ENCODE peak calls at places on chromosomes 12 and 14, in eight cellular contexts. Y, C, J, R, N, K, G and E are unnamed samples.

GRCh38 chr14:70289138-70289537 is 70.3 kb downstream of the COX16 start:
- DNase-seq in K (no peak), J (no peak), G (no peak), C (no peak), N (no peak), R (no peak), Y (no peak), E (peak)

GRCh38 chr12:1527789-1528188 is 66.6 kb downstream of the FBXL14 start:
- DNase-seq in J (no peak), N (no peak), R (no peak), C (no peak), G (no peak), Y (no peak), K (no peak), E (no peak)

GRCh38 chr12:23066095-23066494 is 441.1 kb downstream of the ETNK1 start:
- DNase-seq in K (no peak), G (no peak), C (no peak), Y (no peak), J (no peak), R (no peak), N (no peak), E (no peak)

GRCh38 chr12:6231359-6232268 is 31.4 kb downstream of the CD9 start:
- DNase-seq in G (no peak), R (no peak), Y (no peak), J (no peak), N (no peak), C (no peak), K (no peak), E (no peak)

GRCh38 chr12:53054112-53054878 is 4.4 kb downstream of the TNS2 start:
- DNase-seq in K (peak), R (peak), Y (no peak), C (peak), J (peak), N (peak), G (peak), E (peak)

GRCh38 chr12:55932546-55932919 is 1.6 kb downstream of the DGKA start:
- DNase-seq in C (no peak), K (no peak), G (no peak), J (peak), R (no peak), Y (no peak), N (no peak), E (no peak)

GRCh38 chr14:79528843-79529405 is 682.4 kb downstream of the DIO2 start:
- DNase-seq in G (no peak), J (no peak), K (no peak), R (no peak), Y (no peak), N (no peak), C (no peak), E (no peak)

GRCh38 chr12:22082190-22082701 is 36.2 kb downstream of the CMAS start:
- DNase-seq in Y (no peak), N (no peak), C (no peak), R (peak), G (no peak), K (no peak), J (no peak), E (no peak)

GRCh38 chr12:29317556-29318363 is 63.2 kb downstream of the ERGIC2 start:
- DNase-seq in Y (peak), G (peak), C (peak), R (peak), K (no peak), N (no peak), J (no peak), E (peak)

GRCh38 chr14:69460093-69460701 is 24.3 kb upstream of the PLEKHD1 start:
- DNase-seq in K (no peak), C (peak), N (no peak), Y (peak), J (no peak), G (peak), R (peak), E (peak)

GRCh38 chr14:39467889-39468524 is 35.8 kb upstream of the FBXO33 start:
- DNase-seq in K (no peak), C (peak), N (no peak), G (no peak), J (no peak), Y (peak), R (no peak), E (no peak)

GRCh38 chr14:103023881-103024473 is 33.4 kb downstream of the CDC42BPB start:
- DNase-seq in N (no peak), K (no peak), G (no peak), C (no peak), J (peak), Y (no peak), R (no peak), E (no peak)

GRCh38 chr12:68342966-68343365 is 10.8 kb upstream of the MDM1 start:
- DNase-seq in Y (no peak), G (no peak), N (no peak), C (no peak), R (no peak), K (no peak), J (no peak), E (no peak)

GRCh38 chr14:24952851-24953666 is 96.9 kb downstream of the STXBP6 start:
- DNase-seq in N (no peak), K (no peak), R (no peak), G (no peak), Y (no peak), C (no peak), J (no peak), E (no peak)

GRCh38 chr14:100237735-100238418 is 1.1 kb upstream of the YY1 start:
- DNase-seq in N (no peak), G (peak), R (no peak), K (peak), C (no peak), Y (no peak), J (peak), E (no peak)

GRCh38 chr14:77151918-77152588 is 10.5 kb upstream of the ZDHHC22 start:
- DNase-seq in K (no peak), Y (peak), C (peak), R (peak), J (peak), G (no peak), N (no peak), E (no peak)

GRCh38 chr14:104935026-104935650 is 10.5 kb downstream of the PLD4 start:
- DNase-seq in R (no peak), N (no peak), Y (peak), C (no peak), J (no peak), K (no peak), G (no peak), E (no peak)

GRCh38 chr12:12630850-12631249 is 19.2 kb downstream of the CREBL2 start:
- DNase-seq in R (no peak), J (no peak), N (no peak), C (no peak), G (no peak), K (no peak), Y (no peak), E (no peak)

GRCh38 chr14:97788846-97789528 is 991.8 kb downstream of the VRK1 start:
- DNase-seq in G (no peak), K (no peak), R (no peak), C (no peak), J (no peak), N (no peak), Y (no peak), E (no peak)

GRCh38 chr12:50087995-50088394 is 2.9 kb downstream of the SMARCD1 start:
- DNase-seq in R (no peak), K (no peak), C (no peak), N (no peak), Y (no peak), G (no peak), J (no peak), E (no peak)

GRCh38 chr12:87597114-87597513 is 432.1 kb downstream of the C12orf50 start:
- DNase-seq in K (no peak), G (no peak), C (no peak), N (no peak), R (no peak), J (peak), Y (no peak), E (no peak)

GRCh38 chr14:24694680-24695079 is 60.7 kb upstream of the GZMB start:
- DNase-seq in C (no peak), J (no peak), G (no peak), K (no peak), N (no peak), R (no peak), Y (no peak), E (no peak)

GRCh38 chr12:25692115-25693035 is 139.3 kb upstream of the LMNTD1 start:
- DNase-seq in J (no peak), G (no peak), R (no peak), Y (no peak), K (no peak), N (no peak), C (no peak), E (peak)

GRCh38 chr12:58548801-58549200 is 371.5 kb downstream of the LRIG3 start:
- DNase-seq in G (no peak), N (no peak), Y (no peak), K (no peak), R (no peak), J (no peak), C (no peak), E (no peak)

GRCh38 chr14:22539831-22540230 is 49.2 kb downstream of the DAD1 start:
- DNase-seq in C (no peak), R (no peak), N (no peak), J (no peak), K (no peak), Y (no peak), G (no peak), E (no peak)

GRCh38 chr14:70776197-70776596 is 33.1 kb downstream of the MAP3K9 start:
- DNase-seq in G (no peak), C (no peak), Y (no peak), N (no peak), J (no peak), R (no peak), K (no peak), E (no peak)

GRCh38 chr12:112977139-112977538 is 1.2 kb upstream of the OAS2 start:
- DNase-seq in K (no peak), C (no peak), G (no peak), R (no peak), N (no peak), J (no peak), Y (no peak), E (no peak)

GRCh38 chr12:40505327-40505726 is 186.9 kb upstream of the CNTN1 start:
- DNase-seq in Y (no peak), J (no peak), C (no peak), G (no peak), N (no peak), K (no peak), R (no peak), E (no peak)

GRCh38 chr14:104146651-104147345 is 8.4 kb downstream of the KIF26A start:
- DNase-seq in N (no peak), G (no peak), R (no peak), C (no peak), J (peak), K (peak), Y (no peak), E (no peak)

GRCh38 chr12:67137256-67137655 is 131.9 kb upstream of the CAND1 start:
- DNase-seq in C (no peak), Y (no peak), K (no peak), G (no peak), R (no peak), N (no peak), J (no peak), E (no peak)

GRCh38 chr14:23562822-23563472 is 4.6 kb downstream of the AP1G2 start:
- DNase-seq in R (peak), G (peak), Y (no peak), J (no peak), N (no peak), C (no peak), K (peak), E (no peak)

GRCh38 chr14:104100171-104101085 is 14.9 kb downstream of the ASPG start:
- DNase-seq in N (no peak), C (no peak), J (peak), G (no peak), R (no peak), Y (no peak), K (peak), E (no peak)

GRCh38 chr12:104219361-104219892 is 3.8 kb downstream of the TXNRD1 start:
- DNase-seq in J (no peak), G (no peak), N (no peak), R (no peak), K (no peak), C (peak), Y (peak), E (peak)
- TF ChIP-seq POLR2AphosphoS5 in J (no peak), G (peak), N (peak), R (no peak), K (no peak), C (peak), Y (peak), E (no peak)

GRCh38 chr14:60102389-60102788 is 10.7 kb downstream of the PCNX4 start:
- DNase-seq in C (no peak), K (no peak), G (no peak), J (no peak), N (no peak), Y (no peak), R (no peak), E (no peak)
- H3K4me3 ChIP-seq in C (no peak), K (no peak), G (no peak), J (no peak), N (no peak), Y (no peak), R (no peak), E (no peak)

DNA sequence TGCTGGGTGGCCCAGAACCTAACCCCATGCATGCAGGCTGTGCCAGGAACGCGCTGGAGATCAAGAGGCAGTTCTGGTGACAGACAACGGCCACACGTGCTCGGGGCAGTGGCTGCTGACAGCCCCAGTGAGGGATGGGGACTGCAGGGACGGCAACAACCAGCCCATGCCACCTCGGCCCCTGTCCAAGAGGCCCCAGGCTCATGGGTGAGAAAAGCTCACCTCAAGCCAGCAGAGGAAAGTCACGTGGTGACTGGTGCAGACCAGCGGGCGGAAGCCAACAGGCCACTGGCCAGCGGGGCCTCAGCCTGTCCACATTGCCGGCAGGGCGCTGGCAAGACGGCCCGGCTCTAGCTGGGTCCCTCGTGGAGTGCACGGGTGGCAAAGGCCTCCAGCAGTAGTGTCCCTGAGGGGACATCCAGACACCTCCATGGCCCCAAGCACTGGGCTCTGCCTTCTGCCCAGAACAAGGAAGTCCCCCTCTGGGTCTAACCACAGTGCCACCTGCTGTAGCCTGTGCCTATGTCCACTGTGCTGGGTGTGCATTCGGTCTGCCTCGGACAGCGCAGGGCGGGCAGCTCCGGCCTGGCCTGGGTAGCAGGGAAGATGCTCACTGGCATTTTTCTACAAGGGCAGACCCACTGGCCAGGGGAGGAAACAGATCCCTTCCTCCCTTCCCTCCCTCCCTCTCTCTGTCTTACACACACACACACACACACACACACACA is 134.1 kb downstream of the NCOR2 start:
- DNase-seq in J (no peak), G (peak), K (no peak), C (no peak), Y (no peak), R (no peak), N (no peak), E (no peak)
- TF ChIP-seq POLR2AphosphoS5 in J (no peak), G (no peak), K (no peak), C (no peak), Y (no peak), R (no peak), N (no peak), E (no peak)

DNA sequence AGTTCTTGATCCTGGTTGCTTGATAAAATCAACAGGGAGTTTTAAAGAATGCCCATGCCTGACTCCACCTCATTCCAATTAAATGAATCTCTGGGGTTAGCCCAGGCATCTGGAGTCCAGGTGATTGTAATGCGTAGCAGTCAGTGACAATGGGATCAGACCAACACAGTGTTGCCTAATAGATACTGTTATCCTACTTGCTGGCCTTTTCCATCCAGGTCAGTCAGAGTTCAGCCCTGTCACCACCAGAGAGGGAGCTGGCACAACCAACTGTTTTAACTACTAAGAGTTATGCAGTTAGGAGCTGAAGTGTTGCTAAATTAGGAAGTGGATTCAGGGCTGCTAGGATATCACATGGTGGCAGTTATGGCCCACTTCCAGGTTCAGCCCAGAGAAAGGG is 107.1 kb downstream of the GPR135 start:
- DNase-seq in N (no peak), C (peak), R (no peak), K (peak), Y (no peak), G (no peak), J (no peak), E (no peak)
- H3K4me3 ChIP-seq in N (no peak), C (no peak), R (no peak), K (no peak), Y (no peak), G (no peak), J (no peak), E (no peak)